ENCODE peak calls at places on chromosomes 4 and X, in seven cellular contexts. One of them, this sample, is unnamed.

GRCh38 chrX:46447384-46447783 is 97.8 kb downstream of the ZNF674 start:
- DNase-seq in CD4-positive, CD25-positive, alpha-beta regulatory T cell: no peak
- DNase-seq in tibial artery: no peak
- DNase-seq in IMR-90: peak; percentile 8
- DNase-seq in astrocyte of the spinal cord: peak; percentile 5
- DNase-seq in esophagus squamous epithelium: no peak
- DNase-seq in naive thymus-derived CD4-positive, alpha-beta T cell: no peak
- DNase-seq in this sample: no peak

GRCh38 chr4:10582059-10582686 is 102.4 kb downstream of the CLNK start:
- DNase-seq in esophagus squamous epithelium: no peak
- DNase-seq in astrocyte of the spinal cord: peak; percentile 71
- DNase-seq in CD4-positive, CD25-positive, alpha-beta regulatory T cell: peak; percentile 35
- DNase-seq in IMR-90: peak; percentile 69
- DNase-seq in tibial artery: peak; percentile 47
- DNase-seq in naive thymus-derived CD4-positive, alpha-beta T cell: no peak
- DNase-seq in this sample: peak; percentile 42

GRCh38 chrX:112852850-112853249 is 12.2 kb upstream of the AMOT start:
- DNase-seq in astrocyte of the spinal cord: no peak
- DNase-seq in naive thymus-derived CD4-positive, alpha-beta T cell: no peak
- DNase-seq in CD4-positive, CD25-positive, alpha-beta regulatory T cell: no peak
- DNase-seq in esophagus squamous epithelium: no peak
- DNase-seq in IMR-90: no peak
- DNase-seq in tibial artery: no peak
- DNase-seq in this sample: no peak

GRCh38 chr4:102623622-102624021 is 122.5 kb downstream of the NFKB1 start:
- DNase-seq in naive thymus-derived CD4-positive, alpha-beta T cell: no peak
- DNase-seq in CD4-positive, CD25-positive, alpha-beta regulatory T cell: no peak
- DNase-seq in esophagus squamous epithelium: no peak
- DNase-seq in tibial artery: no peak
- DNase-seq in IMR-90: peak; percentile 71
- DNase-seq in astrocyte of the spinal cord: peak; percentile 82
- DNase-seq in this sample: no peak

GRCh38 chr4:174358823-174359222 is 75.1 kb downstream of the CEP44 start:
- DNase-seq in esophagus squamous epithelium: no peak
- DNase-seq in astrocyte of the spinal cord: peak; percentile 77
- DNase-seq in CD4-positive, CD25-positive, alpha-beta regulatory T cell: peak; percentile 64
- DNase-seq in IMR-90: peak; percentile 67
- DNase-seq in naive thymus-derived CD4-positive, alpha-beta T cell: no peak
- DNase-seq in tibial artery: no peak
- DNase-seq in this sample: no peak

GRCh38 chrX:128464091-128464490 is 411.9 kb upstream of the ACTRT1 start:
- DNase-seq in astrocyte of the spinal cord: peak; percentile 48
- DNase-seq in CD4-positive, CD25-positive, alpha-beta regulatory T cell: no peak
- DNase-seq in esophagus squamous epithelium: no peak
- DNase-seq in tibial artery: no peak
- DNase-seq in naive thymus-derived CD4-positive, alpha-beta T cell: no peak
- DNase-seq in IMR-90: no peak
- DNase-seq in this sample: no peak

GRCh38 chr4:140884431-140885058 is 128.4 kb upstream of the TBC1D9 start:
- DNase-seq in astrocyte of the spinal cord: peak; percentile 73
- DNase-seq in IMR-90: peak; percentile 80
- DNase-seq in CD4-positive, CD25-positive, alpha-beta regulatory T cell: peak; percentile 52
- DNase-seq in tibial artery: no peak
- DNase-seq in naive thymus-derived CD4-positive, alpha-beta T cell: no peak
- DNase-seq in esophagus squamous epithelium: no peak
- DNase-seq in this sample: peak; percentile 53

GRCh38 chr4:68368566-68369473 is 18.9 kb upstream of the YTHDC1 start:
- DNase-seq in tibial artery: no peak
- DNase-seq in naive thymus-derived CD4-positive, alpha-beta T cell: no peak
- DNase-seq in CD4-positive, CD25-positive, alpha-beta regulatory T cell: no peak
- DNase-seq in esophagus squamous epithelium: no peak
- DNase-seq in astrocyte of the spinal cord: peak; percentile 69
- DNase-seq in IMR-90: peak; percentile 69
- DNase-seq in this sample: no peak

GRCh38 chrX:97224148-97224547 is 340.4 kb downstream of the RPA4 start:
- DNase-seq in esophagus squamous epithelium: no peak
- DNase-seq in tibial artery: no peak
- DNase-seq in IMR-90: no peak
- DNase-seq in CD4-positive, CD25-positive, alpha-beta regulatory T cell: no peak
- DNase-seq in astrocyte of the spinal cord: no peak
- DNase-seq in naive thymus-derived CD4-positive, alpha-beta T cell: no peak
- DNase-seq in this sample: no peak

GRCh38 chr4:140149851-140150635 is 3.9 kb downstream of the MAML3 start:
- DNase-seq in naive thymus-derived CD4-positive, alpha-beta T cell: peak; percentile 78
- DNase-seq in esophagus squamous epithelium: no peak
- DNase-seq in astrocyte of the spinal cord: peak; percentile 60
- DNase-seq in IMR-90: peak; percentile 61
- DNase-seq in CD4-positive, CD25-positive, alpha-beta regulatory T cell: peak; percentile 71
- DNase-seq in tibial artery: peak; percentile 75
- DNase-seq in this sample: peak; percentile 87

GRCh38 chrX:108121291-108121690 is 29.7 kb downstream of the ATG4A start:
- DNase-seq in CD4-positive, CD25-positive, alpha-beta regulatory T cell: no peak
- DNase-seq in IMR-90: no peak
- DNase-seq in tibial artery: no peak
- DNase-seq in naive thymus-derived CD4-positive, alpha-beta T cell: no peak
- DNase-seq in esophagus squamous epithelium: no peak
- DNase-seq in astrocyte of the spinal cord: no peak
- DNase-seq in this sample: no peak

GRCh38 chrX:153966841-153967535 is 4.6 kb downstream of the HCFC1 start:
- DNase-seq in astrocyte of the spinal cord: no peak
- DNase-seq in IMR-90: peak; percentile 43
- DNase-seq in tibial artery: no peak
- DNase-seq in CD4-positive, CD25-positive, alpha-beta regulatory T cell: no peak
- DNase-seq in esophagus squamous epithelium: no peak
- DNase-seq in naive thymus-derived CD4-positive, alpha-beta T cell: peak; percentile 39
- DNase-seq in this sample: no peak

GRCh38 chr4:182212211-182212761 is 30.9 kb upstream of the TENM3 start:
- DNase-seq in CD4-positive, CD25-positive, alpha-beta regulatory T cell: no peak
- DNase-seq in tibial artery: no peak
- DNase-seq in IMR-90: peak; percentile 65
- DNase-seq in naive thymus-derived CD4-positive, alpha-beta T cell: no peak
- DNase-seq in esophagus squamous epithelium: no peak
- DNase-seq in astrocyte of the spinal cord: peak; percentile 63
- DNase-seq in this sample: no peak

GRCh38 chr4:150251752-150252190 is 173.5 kb downstream of the DCLK2 start:
- DNase-seq in naive thymus-derived CD4-positive, alpha-beta T cell: no peak
- DNase-seq in IMR-90: no peak
- DNase-seq in tibial artery: no peak
- DNase-seq in astrocyte of the spinal cord: no peak
- DNase-seq in CD4-positive, CD25-positive, alpha-beta regulatory T cell: no peak
- DNase-seq in esophagus squamous epithelium: no peak
- DNase-seq in this sample: no peak

GRCh38 chr4:55973650-55974049 is 24.9 kb downstream of the CEP135 start:
- DNase-seq in astrocyte of the spinal cord: no peak
- DNase-seq in CD4-positive, CD25-positive, alpha-beta regulatory T cell: no peak
- DNase-seq in esophagus squamous epithelium: no peak
- DNase-seq in naive thymus-derived CD4-positive, alpha-beta T cell: no peak
- DNase-seq in IMR-90: no peak
- DNase-seq in tibial artery: no peak
- DNase-seq in this sample: no peak

GRCh38 chr4:36997727-36998126 is 246.8 kb upstream of the NWD2 start:
- DNase-seq in CD4-positive, CD25-positive, alpha-beta regulatory T cell: no peak
- DNase-seq in astrocyte of the spinal cord: peak; percentile 19
- DNase-seq in tibial artery: no peak
- DNase-seq in naive thymus-derived CD4-positive, alpha-beta T cell: no peak
- DNase-seq in esophagus squamous epithelium: no peak
- DNase-seq in IMR-90: no peak
- DNase-seq in this sample: no peak

GRCh38 chr4:174512745-174513144 is 9.5 kb downstream of the HPGD start:
- DNase-seq in tibial artery: no peak
- DNase-seq in CD4-positive, CD25-positive, alpha-beta regulatory T cell: no peak
- DNase-seq in IMR-90: no peak
- DNase-seq in esophagus squamous epithelium: no peak
- DNase-seq in naive thymus-derived CD4-positive, alpha-beta T cell: no peak
- DNase-seq in astrocyte of the spinal cord: no peak
- DNase-seq in this sample: no peak

GRCh38 chr4:90419124-90419711 is 292.0 kb downstream of the CCSER1 start:
- DNase-seq in CD4-positive, CD25-positive, alpha-beta regulatory T cell: peak; percentile 10
- DNase-seq in tibial artery: no peak
- DNase-seq in astrocyte of the spinal cord: peak; percentile 59
- DNase-seq in naive thymus-derived CD4-positive, alpha-beta T cell: no peak
- DNase-seq in IMR-90: peak; percentile 37
- DNase-seq in esophagus squamous epithelium: no peak
- DNase-seq in this sample: no peak

GRCh38 chrX:100768679-100769338 is 36.9 kb upstream of the SYTL4 start:
- DNase-seq in IMR-90: peak; percentile 62
- DNase-seq in esophagus squamous epithelium: peak; percentile 41
- DNase-seq in CD4-positive, CD25-positive, alpha-beta regulatory T cell: peak; percentile 79
- DNase-seq in astrocyte of the spinal cord: peak; percentile 68
- DNase-seq in naive thymus-derived CD4-positive, alpha-beta T cell: peak; percentile 64
- DNase-seq in tibial artery: peak; percentile 86
- DNase-seq in this sample: peak; percentile 81

GRCh38 chr4:174521800-174522182 is 497 bp downstream of the HPGD start:
- DNase-seq in IMR-90: no peak
- DNase-seq in astrocyte of the spinal cord: no peak
- DNase-seq in naive thymus-derived CD4-positive, alpha-beta T cell: no peak
- DNase-seq in tibial artery: no peak
- DNase-seq in CD4-positive, CD25-positive, alpha-beta regulatory T cell: peak; percentile 19
- DNase-seq in esophagus squamous epithelium: no peak
- DNase-seq in this sample: no peak

GRCh38 chrX:47614618-47615017 is 5.0 kb downstream of the SYN1 start:
- DNase-seq in esophagus squamous epithelium: no peak
- DNase-seq in astrocyte of the spinal cord: no peak
- DNase-seq in CD4-positive, CD25-positive, alpha-beta regulatory T cell: no peak
- DNase-seq in tibial artery: no peak
- DNase-seq in IMR-90: no peak
- DNase-seq in naive thymus-derived CD4-positive, alpha-beta T cell: no peak
- DNase-seq in this sample: no peak

GRCh38 chr4:76271248-76271647 is 19.7 kb downstream of the FAM47E start:
- DNase-seq in astrocyte of the spinal cord: no peak
- DNase-seq in naive thymus-derived CD4-positive, alpha-beta T cell: no peak
- DNase-seq in CD4-positive, CD25-positive, alpha-beta regulatory T cell: no peak
- DNase-seq in IMR-90: no peak
- DNase-seq in esophagus squamous epithelium: no peak
- DNase-seq in tibial artery: no peak
- DNase-seq in this sample: no peak

GRCh38 chr4:84493092-84493850 is 5.8 kb downstream of the NKX6-1 start:
- DNase-seq in astrocyte of the spinal cord: peak; percentile 37
- DNase-seq in tibial artery: no peak
- DNase-seq in esophagus squamous epithelium: no peak
- DNase-seq in CD4-positive, CD25-positive, alpha-beta regulatory T cell: no peak
- DNase-seq in IMR-90: peak; percentile 10
- DNase-seq in naive thymus-derived CD4-positive, alpha-beta T cell: peak; percentile 23
- DNase-seq in this sample: no peak
- H3K4me3 ChIP-seq in astrocyte of the spinal cord: no peak overlapping the region
- H3K4me3 ChIP-seq in tibial artery: peak overlapping the region; percentile 19
- H3K4me3 ChIP-seq in esophagus squamous epithelium: peak overlapping the region; percentile 44
- H3K4me3 ChIP-seq in CD4-positive, CD25-positive, alpha-beta regulatory T cell: no peak overlapping the region
- H3K4me3 ChIP-seq in IMR-90: peak overlapping the region; percentile 21
- H3K4me3 ChIP-seq in naive thymus-derived CD4-positive, alpha-beta T cell: no peak overlapping the region
- H3K4me3 ChIP-seq in this sample: no peak overlapping the region

DNA sequence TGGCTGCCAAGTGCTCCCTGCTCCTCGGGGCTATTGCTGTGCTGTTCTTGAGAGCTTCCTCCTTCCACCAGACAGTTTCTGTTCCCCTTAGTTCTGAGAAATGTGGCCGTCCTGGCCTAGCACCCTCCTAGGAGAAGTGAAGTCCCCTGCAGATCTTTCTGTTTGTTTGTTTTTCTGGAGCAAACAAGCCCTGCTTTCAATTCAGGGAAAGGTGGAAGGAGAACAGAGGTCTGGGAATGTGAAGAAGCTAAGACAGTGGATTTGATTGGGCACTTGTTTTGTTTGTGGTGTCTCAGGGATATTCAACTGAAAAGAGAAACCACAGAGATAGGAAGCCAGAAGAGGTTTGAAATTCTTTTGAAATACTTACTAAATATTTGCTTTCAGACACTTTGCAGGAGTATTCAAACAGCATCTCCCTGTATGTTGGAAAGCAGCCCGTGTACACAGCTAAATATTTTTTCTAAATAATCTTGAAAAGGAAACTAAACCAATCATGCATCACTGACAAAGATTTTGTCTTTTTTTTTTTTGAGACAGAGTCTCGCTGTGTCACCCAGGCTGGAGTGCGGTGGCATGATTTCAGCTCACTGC is 36.5 kb upstream of the PPM1K start:
- DNase-seq in CD4-positive, CD25-positive, alpha-beta regulatory T cell: peak; percentile 85
- DNase-seq in IMR-90: no peak
- DNase-seq in astrocyte of the spinal cord: peak; percentile 39
- DNase-seq in tibial artery: peak; percentile 52
- DNase-seq in naive thymus-derived CD4-positive, alpha-beta T cell: no peak
- DNase-seq in esophagus squamous epithelium: peak; percentile 4
- DNase-seq in this sample: peak; percentile 59
- H3K4me3 ChIP-seq in CD4-positive, CD25-positive, alpha-beta regulatory T cell: peak overlapping the region; percentile 55
- H3K4me3 ChIP-seq in IMR-90: peak overlapping the region; percentile 16
- H3K4me3 ChIP-seq in astrocyte of the spinal cord: no peak overlapping the region
- H3K4me3 ChIP-seq in tibial artery: no peak overlapping the region
- H3K4me3 ChIP-seq in naive thymus-derived CD4-positive, alpha-beta T cell: peak overlapping the region; percentile 18
- H3K4me3 ChIP-seq in esophagus squamous epithelium: peak overlapping the region; percentile 8
- H3K4me3 ChIP-seq in this sample: peak overlapping the region; percentile 3

DNA sequence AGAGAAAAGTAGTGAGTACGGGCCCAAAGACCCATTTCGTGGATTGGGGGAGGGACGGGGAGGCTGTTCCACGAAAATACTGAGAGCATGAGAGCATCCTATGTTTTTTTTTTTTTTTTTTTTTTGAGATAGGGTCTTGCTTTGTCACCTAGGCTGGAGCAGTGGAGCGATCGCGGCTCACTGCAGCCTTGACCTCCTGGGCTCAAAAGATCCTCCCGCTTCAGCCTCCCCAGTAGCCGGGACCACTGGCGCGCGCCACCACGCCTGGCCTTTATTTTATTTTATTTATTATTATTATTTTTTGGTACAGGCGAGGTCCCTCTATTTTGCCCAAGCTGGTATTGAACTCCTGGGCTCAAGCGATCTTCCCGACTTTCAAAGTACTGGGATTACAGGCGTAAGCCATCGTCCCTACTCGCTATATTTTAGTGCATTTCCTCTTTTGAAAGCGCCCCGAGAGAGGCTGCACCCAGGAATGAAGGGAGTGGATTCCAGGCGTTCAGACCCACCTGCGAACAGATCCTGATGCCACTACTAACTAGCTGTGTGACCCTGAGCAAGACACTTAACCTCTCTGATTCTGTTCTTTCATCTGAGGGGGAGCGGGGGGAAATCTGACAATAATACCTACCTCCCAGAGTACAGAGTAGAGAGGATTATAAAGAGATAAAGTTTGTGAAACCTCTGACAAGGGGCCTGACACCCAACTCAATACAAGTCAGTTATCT is 5.4 kb upstream of the MSX1 start:
- DNase-seq in astrocyte of the spinal cord: no peak
- DNase-seq in CD4-positive, CD25-positive, alpha-beta regulatory T cell: no peak
- DNase-seq in naive thymus-derived CD4-positive, alpha-beta T cell: no peak
- DNase-seq in IMR-90: no peak
- DNase-seq in tibial artery: no peak
- DNase-seq in esophagus squamous epithelium: no peak
- DNase-seq in this sample: no peak
- H3K4me3 ChIP-seq in astrocyte of the spinal cord: peak overlapping the region; percentile 25
- H3K4me3 ChIP-seq in CD4-positive, CD25-positive, alpha-beta regulatory T cell: peak overlapping the region; percentile 24
- H3K4me3 ChIP-seq in naive thymus-derived CD4-positive, alpha-beta T cell: no peak overlapping the region
- H3K4me3 ChIP-seq in IMR-90: no peak overlapping the region
- H3K4me3 ChIP-seq in tibial artery: no peak overlapping the region
- H3K4me3 ChIP-seq in esophagus squamous epithelium: no peak overlapping the region
- H3K4me3 ChIP-seq in this sample: no peak overlapping the region

DNA sequence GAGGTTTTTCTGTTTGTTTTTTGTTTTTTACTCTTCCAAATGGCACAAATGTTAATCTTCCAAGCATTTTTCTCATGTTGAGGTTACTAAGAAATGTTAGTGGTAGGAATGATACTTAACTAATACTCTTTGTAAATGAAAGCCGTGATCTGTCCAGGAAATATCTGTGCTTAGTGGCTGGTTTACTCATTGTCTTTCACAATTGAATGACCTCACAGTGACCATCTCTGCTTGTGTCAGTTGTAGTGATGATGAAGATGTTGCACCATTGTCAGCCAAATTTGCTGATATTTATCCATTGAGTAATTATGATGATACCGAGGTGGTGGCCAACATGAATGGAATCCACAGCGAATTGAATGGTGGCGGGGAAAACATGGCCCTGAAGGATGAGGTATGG is 93.5 kb downstream of the TNIP2 start:
- DNase-seq in naive thymus-derived CD4-positive, alpha-beta T cell: no peak
- DNase-seq in tibial artery: no peak
- DNase-seq in IMR-90: peak; percentile 93
- DNase-seq in astrocyte of the spinal cord: peak; percentile 62
- DNase-seq in CD4-positive, CD25-positive, alpha-beta regulatory T cell: no peak
- DNase-seq in esophagus squamous epithelium: no peak
- DNase-seq in this sample: no peak
- H3K4me3 ChIP-seq in naive thymus-derived CD4-positive, alpha-beta T cell: no peak overlapping the region
- H3K4me3 ChIP-seq in tibial artery: no peak overlapping the region
- H3K4me3 ChIP-seq in IMR-90: no peak overlapping the region
- H3K4me3 ChIP-seq in astrocyte of the spinal cord: no peak overlapping the region
- H3K4me3 ChIP-seq in CD4-positive, CD25-positive, alpha-beta regulatory T cell: no peak overlapping the region
- H3K4me3 ChIP-seq in esophagus squamous epithelium: no peak overlapping the region
- H3K4me3 ChIP-seq in this sample: no peak overlapping the region

This sample was measured in DND-41.